ENCODE peak calls at places on chromosomes 12 and 14, in six cellular contexts. Z, S, H, D, F and L are unnamed samples.

GRCh38 chr12:76247992-76248391 is 100.2 kb downstream of the BBS10 start:
- DNase-seq in Z (no peak), S (no peak), H (no peak), D (no peak), F (no peak), L (no peak)

GRCh38 chr12:75606921-75607320 is 95.5 kb upstream of the KRR1 start:
- DNase-seq in Z (no peak), S (no peak), H (no peak), D (no peak), F (no peak), L (no peak)

GRCh38 chr12:26298785-26299621 is 103.6 kb downstream of the SSPN start:
- DNase-seq in Z (no peak), S (peak; percentile 45), H (peak; percentile 47), D (no peak), F (peak; percentile 59), L (no peak)

GRCh38 chr12:120457133-120457532 is 10.9 kb downstream of the GATC start:
- DNase-seq in Z (no peak), S (no peak), H (no peak), D (no peak), F (peak; percentile 48), L (no peak)

GRCh38 chr12:121579190-121579791 is 1.5 kb downstream of the KDM2B start:
- DNase-seq in Z (peak; percentile 80), S (no peak), H (peak; percentile 47), D (no peak), F (peak; percentile 59), L (no peak)

GRCh38 chr12:124515981-124516380 is 51.4 kb downstream of the NCOR2 start:
- DNase-seq in Z (no peak), S (no peak), H (no peak), D (no peak), F (no peak), L (no peak)

GRCh38 chr12:48128800-48129199 is 9.6 kb downstream of the PFKM start:
- DNase-seq in Z (no peak), S (no peak), H (no peak), D (no peak), F (no peak), L (no peak)

GRCh38 chr14:84303140-84303539 is 1226.8 kb upstream of the FLRT2 start:
- DNase-seq in Z (no peak), S (no peak), H (no peak), D (no peak), F (no peak), L (no peak)

GRCh38 chr12:12357697-12358476 is 1.0 kb downstream of the BORCS5 start:
- DNase-seq in Z (no peak), S (no peak), H (no peak), D (no peak), F (peak; percentile 46), L (no peak)

DNA sequence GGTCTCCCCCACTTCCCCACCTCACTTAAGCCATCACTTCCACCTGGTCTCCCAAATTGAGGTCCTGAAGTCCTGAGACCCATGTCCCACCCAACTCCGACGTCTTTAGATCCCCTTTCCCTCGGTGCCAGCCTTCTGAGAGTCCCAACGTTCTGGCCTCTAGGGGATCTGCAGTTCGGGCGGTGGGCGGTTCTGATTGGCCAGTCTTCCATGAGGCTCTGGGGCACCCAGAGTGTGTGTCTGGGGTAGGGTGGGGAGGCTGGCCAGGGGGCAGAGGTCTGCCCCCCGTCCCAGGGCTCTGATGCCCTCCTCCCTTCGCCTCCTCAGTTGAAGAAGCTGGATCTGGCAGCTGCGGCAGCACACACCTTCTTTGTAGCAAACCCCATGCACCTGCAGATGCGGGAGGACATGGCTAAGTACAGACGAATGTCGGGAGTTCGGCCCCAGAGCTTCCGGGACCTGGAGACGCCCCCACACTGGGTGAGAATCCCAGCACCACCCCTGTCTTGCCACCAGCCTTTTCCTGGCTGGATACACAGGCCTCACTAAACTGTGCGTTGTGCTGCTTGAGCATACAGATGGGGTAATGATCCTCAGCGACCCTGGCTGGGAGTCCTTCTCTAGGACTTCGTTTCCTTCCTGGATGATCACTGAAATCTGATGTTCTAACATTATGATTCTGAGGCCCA is 1.5 kb downstream of the P3H3 start:
- DNase-seq in Z (no peak), S (no peak), H (no peak), D (no peak), F (peak; percentile 48), L (no peak)
- TF ChIP-seq CTCF in Z (no peak), S (no peak), H (no peak), D (no peak), F (peak; percentile 36), L (peak; percentile 14)

GRCh38 chr12:29711381-29711780 is 72.4 kb downstream of the TMTC1 start:
- DNase-seq in Z (no peak), S (no peak), H (no peak), D (no peak), F (no peak), L (no peak)

GRCh38 chr12:29709641-29710040 is 74.1 kb downstream of the TMTC1 start:
- DNase-seq in Z (no peak), S (no peak), H (no peak), D (no peak), F (no peak), L (no peak)

GRCh38 chr12:29709056-29709455 is 74.7 kb downstream of the TMTC1 start:
- DNase-seq in Z (no peak), S (no peak), H (no peak), D (no peak), F (no peak), L (no peak)

GRCh38 chr12:29707846-29708245 is 75.9 kb downstream of the TMTC1 start:
- DNase-seq in Z (no peak), S (no peak), H (no peak), D (no peak), F (no peak), L (no peak)

GRCh38 chr12:29710104-29710503 is 73.6 kb downstream of the TMTC1 start:
- DNase-seq in Z (no peak), S (peak; percentile 24), H (no peak), D (no peak), F (no peak), L (no peak)
- H3K4me3 ChIP-seq in Z (no peak overlapping the region), S (no peak overlapping the region), H (no peak overlapping the region), D (no peak overlapping the region), F (no peak overlapping the region), L (no peak overlapping the region)

GRCh38 chr14:22476005-22476751 is 112.8 kb downstream of the DAD1 start:
- DNase-seq in Z (no peak), S (no peak), H (no peak), D (no peak), F (peak; percentile 72), L (no peak)
- TF ChIP-seq CTCF in Z (no peak), S (no peak), H (no peak), D (no peak), F (no peak), L (no peak)

DNA sequence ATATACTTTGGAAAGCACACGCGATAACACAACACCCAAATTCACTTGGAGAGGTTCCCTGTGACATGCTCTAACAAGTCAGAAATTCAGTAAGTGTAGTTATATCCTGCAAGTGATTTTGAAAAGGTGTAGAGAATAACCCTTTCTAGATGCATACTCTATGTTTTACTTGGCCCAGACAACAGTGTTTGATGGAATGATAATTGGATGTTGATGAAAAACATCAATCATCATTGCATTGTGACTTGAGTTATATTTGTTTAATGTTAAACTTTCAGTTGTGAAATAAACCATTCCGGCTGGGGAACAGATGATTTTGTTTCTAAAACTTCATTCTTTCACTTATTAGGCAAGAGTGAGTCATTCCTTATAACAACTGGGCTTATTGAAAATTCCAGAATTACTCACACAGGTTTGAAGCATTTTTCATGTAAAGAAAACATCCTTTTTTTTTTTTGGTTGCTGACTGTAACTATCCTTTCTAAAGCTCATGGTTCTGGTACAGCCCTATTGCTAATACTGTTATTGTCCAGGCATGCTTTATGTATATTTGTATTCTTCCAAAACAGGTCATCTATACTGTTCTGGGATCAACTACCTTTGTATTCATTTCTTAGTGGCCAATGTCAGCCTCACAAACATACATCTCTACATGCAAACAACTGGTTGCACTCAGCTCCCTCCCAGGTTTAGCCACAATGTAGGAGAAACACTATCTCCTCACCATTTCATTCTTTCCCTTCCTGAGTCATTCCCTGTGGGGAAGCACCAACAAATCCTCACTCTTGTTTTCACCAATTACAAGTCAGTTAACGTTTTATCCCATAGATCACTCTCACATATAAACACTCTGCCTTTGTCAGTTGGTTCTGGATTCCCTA is 121.2 kb upstream of the LRIG3 start:
- DNase-seq in Z (no peak), S (no peak), H (no peak), D (no peak), F (no peak), L (peak; percentile 78)
- H3K4me3 ChIP-seq in Z (no peak overlapping the region), S (no peak overlapping the region), H (no peak overlapping the region), D (no peak overlapping the region), F (no peak overlapping the region), L (no peak overlapping the region)

GRCh38 chr12:108237272-108237671 is 101.8 kb downstream of the CMKLR1 start:
- DNase-seq in Z (no peak), S (no peak), H (no peak), D (no peak), F (no peak), L (no peak)
- TF ChIP-seq CTCF in Z (no peak), S (no peak), H (no peak), D (peak; percentile 14), F (peak; percentile 43), L (peak; percentile 6)

DNA sequence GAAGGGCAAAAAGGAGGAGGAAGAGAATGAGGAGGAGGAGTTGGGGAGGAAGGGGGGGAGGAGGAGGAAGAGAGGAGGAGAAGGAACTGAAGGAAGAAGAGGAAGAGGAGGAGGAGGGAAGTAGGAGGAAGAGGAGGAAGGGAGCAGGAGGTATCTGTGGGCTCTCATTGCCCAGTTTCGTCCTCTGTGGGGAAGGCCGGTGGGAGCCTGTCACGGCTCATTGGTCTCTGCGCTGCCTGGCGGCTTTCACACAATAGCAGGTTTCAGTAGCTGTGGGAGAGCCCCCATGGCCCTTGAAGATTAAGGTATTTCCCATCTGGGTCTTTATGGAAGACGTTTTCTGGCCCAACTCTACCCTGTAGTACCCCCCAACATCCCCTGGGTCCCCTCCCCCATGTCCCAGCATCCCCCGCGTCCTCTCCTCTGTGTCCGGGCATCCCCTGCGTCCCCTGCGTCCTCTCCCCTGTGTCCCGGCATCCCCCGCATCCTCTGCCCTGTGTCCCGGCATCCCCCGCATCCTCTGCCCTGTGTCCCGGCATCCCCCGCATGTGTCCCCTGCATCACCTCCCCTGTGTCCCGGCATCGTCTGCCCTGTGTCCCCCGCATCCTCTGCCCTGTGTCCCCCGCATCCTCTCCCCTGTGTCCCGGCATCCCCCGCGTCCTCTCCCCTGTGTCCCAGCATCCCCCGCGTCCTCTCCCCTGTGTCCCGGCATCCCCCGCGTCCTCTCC is 278.2 kb upstream of the SFSWAP start:
- DNase-seq in Z (no peak), S (no peak), H (no peak), D (no peak), F (peak; percentile 33), L (no peak)
- H3K4me3 ChIP-seq in Z (no peak overlapping the region), S (no peak overlapping the region), H (no peak overlapping the region), D (no peak overlapping the region), F (peak overlapping the region; percentile 18), L (no peak overlapping the region)